ENCODE peak calls at places on chromosomes 16 and 17, in seven cellular contexts. F, W, Q, G, R, M and O are unnamed samples.

GRCh38 chr17:48219605-48220004 is 112.0 kb downstream of the SNX11 start:
- DNase-seq in M (no peak), Q (no peak), G (no peak), F (no peak), R (no peak), W (no peak), O (no peak)

GRCh38 chr16:85536411-85537330 is 76.5 kb upstream of the GSE1 start:
- DNase-seq in W (no peak), Q (no peak), M (no peak), R (no peak), F (no peak), G (no peak), O (no peak)

GRCh38 chr17:65235284-65235683 is 98.1 kb downstream of the RGS9 start:
- DNase-seq in M (no peak), F (no peak), G (no peak), Q (no peak), R (no peak), W (no peak), O (no peak)

GRCh38 chr17:67477687-67478086 is 100.6 kb downstream of the PITPNC1 start:
- DNase-seq in G (no peak), W (peak; percentile 57), R (peak; percentile 10), Q (no peak), M (peak; percentile 51), F (no peak), O (no peak)

GRCh38 chr17:17741346-17742023 is 60.2 kb downstream of the RAI1 start:
- DNase-seq in F (no peak), G (no peak), M (no peak), R (no peak), W (peak; percentile 39), Q (no peak), O (no peak)

GRCh38 chr16:14538604-14539003 is 91.5 kb downstream of the PARN start:
- DNase-seq in R (no peak), G (no peak), M (no peak), F (no peak), W (no peak), Q (no peak), O (no peak)

GRCh38 chr16:53925011-53925410 is 221.1 kb downstream of the FTO start:
- DNase-seq in W (no peak), Q (no peak), R (no peak), M (no peak), G (no peak), F (no peak), O (no peak)

GRCh38 chr16:69618307-69618706 is 52.5 kb downstream of the NFAT5 start:
- DNase-seq in R (no peak), Q (no peak), F (no peak), M (no peak), G (no peak), W (peak; percentile 24), O (no peak)

GRCh38 chr17:64074704-64075484 is 54.5 kb upstream of the ICAM2 start:
- DNase-seq in G (no peak), W (peak; percentile 48), R (no peak), Q (no peak), M (no peak), F (peak; percentile 36), O (no peak)

GRCh38 chr16:85436636-85437160 is 176.4 kb upstream of the GSE1 start:
- DNase-seq in M (no peak), F (no peak), Q (no peak), W (no peak), R (no peak), G (no peak), O (no peak)

GRCh38 chr17:78140169-78141051 is 5.8 kb upstream of the C17orf99 start:
- DNase-seq in W (peak; percentile 47), R (peak; percentile 86), G (peak; percentile 94), M (peak; percentile 93), Q (peak; percentile 96), F (no peak), O (peak; percentile 94)

GRCh38 chr16:56860226-56861020 is 4.6 kb upstream of the SLC12A3 start:
- DNase-seq in G (no peak), Q (peak; percentile 72), F (no peak), M (no peak), R (no peak), W (no peak), O (peak; percentile 59)

GRCh38 chr16:25707982-25708583 is 16.3 kb downstream of the HS3ST4 start:
- DNase-seq in M (no peak), Q (peak; percentile 42), G (no peak), F (no peak), W (no peak), R (no peak), O (no peak)

GRCh38 chr17:66476014-66476413 is 173.6 kb downstream of the PRKCA start:
- DNase-seq in W (no peak), G (no peak), M (no peak), Q (no peak), R (no peak), F (no peak), O (no peak)

GRCh38 chr17:28839221-28839620 is 3.4 kb downstream of the FAM222B start:
- DNase-seq in G (no peak), W (no peak), R (no peak), Q (no peak), F (no peak), M (no peak), O (no peak)

GRCh38 chr16:48155926-48156789 is at the start of gene ABCC12:
- DNase-seq in F (no peak), G (no peak), W (no peak), R (no peak), M (no peak), Q (no peak), O (no peak)

GRCh38 chr17:29251969-29252866 is 5.6 kb downstream of the CRYBA1 start:
- DNase-seq in R (no peak), M (no peak), F (peak; percentile 9), W (peak; percentile 40), G (no peak), Q (peak; percentile 28), O (peak; percentile 51)

GRCh38 chr17:73613271-73613941 is 30.8 kb downstream of the SDK2 start:
- DNase-seq in Q (no peak), G (no peak), M (no peak), W (no peak), R (no peak), F (no peak), O (no peak)

GRCh38 chr16:30715777-30716445 is 16.9 kb downstream of the SRCAP start:
- DNase-seq in F (no peak), M (peak; percentile 17), G (no peak), W (peak; percentile 18), R (peak; percentile 9), Q (no peak), O (peak; percentile 36)

GRCh38 chr17:74514632-74515035 is 16.6 kb downstream of the CD300LB start:
- DNase-seq in Q (no peak), W (no peak), M (no peak), F (no peak), G (no peak), R (no peak), O (no peak)

GRCh38 chr16:12802048-12802447 is 1.6 kb downstream of the CPPED1 start:
- DNase-seq in M (no peak), Q (no peak), G (no peak), W (no peak), F (no peak), R (no peak), O (no peak)

GRCh38 chr16:84600343-84601229 is 17.3 kb downstream of the COTL1 start:
- DNase-seq in Q (peak; percentile 85), F (no peak), M (no peak), R (no peak), G (no peak), W (no peak), O (peak; percentile 75)

GRCh38 chr16:22216191-22216831 is 10.2 kb downstream of the EEF2K start:
- DNase-seq in G (no peak), W (peak; percentile 43), M (no peak), R (no peak), F (no peak), Q (no peak), O (no peak)

GRCh38 chr16:3654249-3654991 is at the start of gene DNASE1:
- DNase-seq in W (peak; percentile 31), G (peak; percentile 67), F (no peak), R (no peak), M (peak; percentile 34), Q (peak; percentile 80), O (peak; percentile 70)

GRCh38 chr17:50947844-50948514 is 81.8 kb upstream of the TOB1 start:
- DNase-seq in G (no peak), F (no peak), M (no peak), R (no peak), Q (peak; percentile 8), W (no peak), O (no peak)

GRCh38 chr16:13919330-13919682 is 648 bp upstream of the ERCC4 start:
- DNase-seq in G (peak; percentile 34), W (peak; percentile 31), F (no peak), R (no peak), Q (peak; percentile 38), M (no peak), O (peak; percentile 17)

GRCh38 chr17:56936697-56937322 is 23.0 kb upstream of the TRIM25 start:
- DNase-seq in G (no peak), W (no peak), F (no peak), R (no peak), Q (no peak), M (no peak), O (no peak)

GRCh38 chr17:4511199-4511932 is 12.7 kb downstream of the SPNS2 start:
- DNase-seq in M (no peak), R (no peak), F (no peak), G (no peak), W (no peak), Q (no peak), O (no peak)

GRCh38 chr17:69672924-69673323 is 258.4 kb downstream of the MAP2K6 start:
- DNase-seq in W (peak; percentile 97), F (peak; percentile 31), M (no peak), Q (no peak), G (no peak), R (no peak), O (no peak)

GRCh38 chr17:72441899-72442298 is 321.1 kb downstream of the SOX9 start:
- DNase-seq in Q (no peak), F (no peak), W (no peak), R (no peak), M (no peak), G (no peak), O (no peak)

GRCh38 chr16:89330177-89330856 is 112.8 kb downstream of the ZNF778 start:
- DNase-seq in G (peak; percentile 67), R (no peak), F (no peak), Q (no peak), M (peak; percentile 32), W (peak; percentile 66), O (no peak)

GRCh38 chr17:57210224-57210553 is 46.1 kb upstream of the MSI2 start:
- DNase-seq in W (peak; percentile 21), R (no peak), M (no peak), G (no peak), F (no peak), Q (no peak), O (no peak)

GRCh38 chr17:78933025-78933958 is 8.1 kb upstream of the TIMP2 start:
- DNase-seq in M (peak; percentile 32), Q (peak; percentile 61), W (peak; percentile 99), R (peak; percentile 11), G (peak; percentile 84), F (peak; percentile 96), O (no peak)

GRCh38 chr17:42233994-42234393 is 39.7 kb upstream of the GHDC start:
- DNase-seq in F (no peak), M (no peak), Q (no peak), R (no peak), W (no peak), G (no peak), O (no peak)

GRCh38 chr17:50619489-50619888 is 15.2 kb upstream of the ABCC3 start:
- DNase-seq in W (no peak), R (no peak), M (no peak), F (no peak), Q (no peak), G (no peak), O (no peak)